ENCODE peak calls at places on chromosomes 6 and 20, in six cellular contexts. One of them, this sample, is unnamed.

GRCh38 chr6:135358907-135359459 is 138.6 kb downstream of the AHI1 start:
- DNase-seq in activated naive CD4-positive, alpha-beta T cell treated with anti-CD3 and anti-CD28 coated beads for 36 hours: no peak
- DNase-seq in right cardiac atrium: no peak
- DNase-seq in NCI-H1092: no peak
- DNase-seq in naive thymus-derived CD8-positive, alpha-beta T cell: no peak
- DNase-seq in fibroblast of mammary gland: peak
- DNase-seq in this sample: peak

GRCh38 chr20:1336699-1337387 is 7.9 kb upstream of the SDCBP2 start:
- DNase-seq in NCI-H1092: no peak
- DNase-seq in naive thymus-derived CD8-positive, alpha-beta T cell: peak
- DNase-seq in activated naive CD4-positive, alpha-beta T cell treated with anti-CD3 and anti-CD28 coated beads for 36 hours: peak
- DNase-seq in right cardiac atrium: peak
- DNase-seq in fibroblast of mammary gland: no peak
- DNase-seq in this sample: peak

GRCh38 chr20:17627101-17627950 is 54.7 kb downstream of the RRBP1 start:
- DNase-seq in activated naive CD4-positive, alpha-beta T cell treated with anti-CD3 and anti-CD28 coated beads for 36 hours: no peak
- DNase-seq in naive thymus-derived CD8-positive, alpha-beta T cell: no peak
- DNase-seq in fibroblast of mammary gland: no peak
- DNase-seq in right cardiac atrium: no peak
- DNase-seq in NCI-H1092: no peak
- DNase-seq in this sample: no peak

GRCh38 chr20:6767536-6768227 is at the start of gene BMP2:
- DNase-seq in fibroblast of mammary gland: peak
- DNase-seq in naive thymus-derived CD8-positive, alpha-beta T cell: no peak
- DNase-seq in right cardiac atrium: peak
- DNase-seq in NCI-H1092: peak
- DNase-seq in activated naive CD4-positive, alpha-beta T cell treated with anti-CD3 and anti-CD28 coated beads for 36 hours: no peak
- DNase-seq in this sample: peak

GRCh38 chr20:14264869-14265268 is 72.5 kb downstream of the FLRT3 start:
- DNase-seq in fibroblast of mammary gland: peak
- DNase-seq in right cardiac atrium: no peak
- DNase-seq in NCI-H1092: no peak
- DNase-seq in naive thymus-derived CD8-positive, alpha-beta T cell: no peak
- DNase-seq in activated naive CD4-positive, alpha-beta T cell treated with anti-CD3 and anti-CD28 coated beads for 36 hours: no peak
- DNase-seq in this sample: peak

GRCh38 chr6:85403331-85404015 is 46.4 kb upstream of the NT5E start:
- DNase-seq in right cardiac atrium: no peak
- DNase-seq in fibroblast of mammary gland: peak
- DNase-seq in naive thymus-derived CD8-positive, alpha-beta T cell: no peak
- DNase-seq in activated naive CD4-positive, alpha-beta T cell treated with anti-CD3 and anti-CD28 coated beads for 36 hours: no peak
- DNase-seq in NCI-H1092: no peak
- DNase-seq in this sample: peak

GRCh38 chr20:24646331-24646730 is 176.9 kb downstream of the SYNDIG1 start:
- DNase-seq in activated naive CD4-positive, alpha-beta T cell treated with anti-CD3 and anti-CD28 coated beads for 36 hours: no peak
- DNase-seq in naive thymus-derived CD8-positive, alpha-beta T cell: no peak
- DNase-seq in right cardiac atrium: no peak
- DNase-seq in NCI-H1092: no peak
- DNase-seq in fibroblast of mammary gland: no peak
- DNase-seq in this sample: no peak

GRCh38 chr6:158500016-158500735 is 59.7 kb upstream of the TMEM181 start:
- DNase-seq in activated naive CD4-positive, alpha-beta T cell treated with anti-CD3 and anti-CD28 coated beads for 36 hours: no peak
- DNase-seq in fibroblast of mammary gland: peak
- DNase-seq in right cardiac atrium: no peak
- DNase-seq in naive thymus-derived CD8-positive, alpha-beta T cell: no peak
- DNase-seq in NCI-H1092: no peak
- DNase-seq in this sample: peak

GRCh38 chr6:32956176-32956575 is 3.3 kb upstream of the HLA-DMA start:
- DNase-seq in naive thymus-derived CD8-positive, alpha-beta T cell: no peak
- DNase-seq in NCI-H1092: no peak
- DNase-seq in right cardiac atrium: no peak
- DNase-seq in activated naive CD4-positive, alpha-beta T cell treated with anti-CD3 and anti-CD28 coated beads for 36 hours: no peak
- DNase-seq in fibroblast of mammary gland: no peak
- DNase-seq in this sample: no peak

GRCh38 chr6:56481957-56482356 is 160.7 kb downstream of the DST start:
- DNase-seq in right cardiac atrium: no peak
- DNase-seq in activated naive CD4-positive, alpha-beta T cell treated with anti-CD3 and anti-CD28 coated beads for 36 hours: no peak
- DNase-seq in naive thymus-derived CD8-positive, alpha-beta T cell: no peak
- DNase-seq in NCI-H1092: no peak
- DNase-seq in fibroblast of mammary gland: no peak
- DNase-seq in this sample: no peak

GRCh38 chr6:95091823-95092436 is 485.4 kb upstream of the MANEA start:
- DNase-seq in activated naive CD4-positive, alpha-beta T cell treated with anti-CD3 and anti-CD28 coated beads for 36 hours: no peak
- DNase-seq in right cardiac atrium: no peak
- DNase-seq in NCI-H1092: peak
- DNase-seq in fibroblast of mammary gland: peak
- DNase-seq in naive thymus-derived CD8-positive, alpha-beta T cell: no peak
- DNase-seq in this sample: peak

GRCh38 chr6:128047989-128048388 is 147.1 kb upstream of the THEMIS start:
- DNase-seq in right cardiac atrium: no peak
- DNase-seq in fibroblast of mammary gland: no peak
- DNase-seq in NCI-H1092: no peak
- DNase-seq in activated naive CD4-positive, alpha-beta T cell treated with anti-CD3 and anti-CD28 coated beads for 36 hours: no peak
- DNase-seq in naive thymus-derived CD8-positive, alpha-beta T cell: no peak
- DNase-seq in this sample: no peak

GRCh38 chr6:160733045-160733646 is 31.1 kb downstream of the PLG start:
- DNase-seq in naive thymus-derived CD8-positive, alpha-beta T cell: no peak
- DNase-seq in activated naive CD4-positive, alpha-beta T cell treated with anti-CD3 and anti-CD28 coated beads for 36 hours: peak
- DNase-seq in NCI-H1092: peak
- DNase-seq in fibroblast of mammary gland: peak
- DNase-seq in right cardiac atrium: peak
- DNase-seq in this sample: peak

GRCh38 chr6:158870418-158870957 is 51.3 kb upstream of the EZR start:
- DNase-seq in right cardiac atrium: no peak
- DNase-seq in activated naive CD4-positive, alpha-beta T cell treated with anti-CD3 and anti-CD28 coated beads for 36 hours: peak
- DNase-seq in NCI-H1092: no peak
- DNase-seq in fibroblast of mammary gland: no peak
- DNase-seq in naive thymus-derived CD8-positive, alpha-beta T cell: no peak
- DNase-seq in this sample: no peak

GRCh38 chr20:58065508-58066361 is 162.7 kb downstream of the ANKRD60 start:
- DNase-seq in right cardiac atrium: no peak
- DNase-seq in naive thymus-derived CD8-positive, alpha-beta T cell: no peak
- DNase-seq in NCI-H1092: no peak
- DNase-seq in activated naive CD4-positive, alpha-beta T cell treated with anti-CD3 and anti-CD28 coated beads for 36 hours: no peak
- DNase-seq in fibroblast of mammary gland: peak
- DNase-seq in this sample: peak

GRCh38 chr6:147676468-147676867 is 168.0 kb downstream of the SAMD5 start:
- DNase-seq in NCI-H1092: no peak
- DNase-seq in naive thymus-derived CD8-positive, alpha-beta T cell: no peak
- DNase-seq in activated naive CD4-positive, alpha-beta T cell treated with anti-CD3 and anti-CD28 coated beads for 36 hours: no peak
- DNase-seq in right cardiac atrium: no peak
- DNase-seq in fibroblast of mammary gland: peak
- DNase-seq in this sample: no peak

GRCh38 chr6:159137715-159138114 is 31.5 kb upstream of the FNDC1 start:
- DNase-seq in NCI-H1092: no peak
- DNase-seq in naive thymus-derived CD8-positive, alpha-beta T cell: no peak
- DNase-seq in activated naive CD4-positive, alpha-beta T cell treated with anti-CD3 and anti-CD28 coated beads for 36 hours: no peak
- DNase-seq in fibroblast of mammary gland: no peak
- DNase-seq in right cardiac atrium: no peak
- DNase-seq in this sample: no peak

GRCh38 chr6:41182069-41183034 is 18.6 kb downstream of the TREML2 start:
- DNase-seq in fibroblast of mammary gland: peak
- DNase-seq in activated naive CD4-positive, alpha-beta T cell treated with anti-CD3 and anti-CD28 coated beads for 36 hours: peak
- DNase-seq in naive thymus-derived CD8-positive, alpha-beta T cell: peak
- DNase-seq in right cardiac atrium: no peak
- DNase-seq in NCI-H1092: peak
- DNase-seq in this sample: peak

This sample was measured in AG10803.